ENCODE peak calls at places on chromosomes 6 and 20, in nine cellular contexts. A is neural progenitor cell, B is endothelial cell, I is tibial nerve, R is coronary artery, X is transverse colon, W is H9, C is RWPE1, F is bronchial epithelial cell. J is an unnamed sample.

GRCh38 chr6:30821862-30822784 is 62.2 kb upstream of the DDR1 start:
- DNase-seq in A (peak), B (no peak), I (peak), R (no peak), X (no peak), W (no peak), C (peak), F (peak), J (no peak)

GRCh38 chr6:41277644-41278043 is 8.8 kb downstream of the TREM1 start:
- DNase-seq in A (no peak), B (no peak), I (no peak), R (no peak), X (no peak), W (no peak), C (no peak), F (no peak), J (no peak)

GRCh38 chr6:53615633-53616449 is 49.7 kb downstream of the KLHL31 start:
- DNase-seq in A (no peak), B (no peak), I (no peak), R (no peak), X (peak), W (no peak), C (peak), F (peak), J (no peak)

GRCh38 chr20:3783068-3783489 is 1.8 kb upstream of the SPEF1 start:
- DNase-seq in A (no peak), B (no peak), I (no peak), R (no peak), X (no peak), W (no peak), C (no peak), F (no peak), J (no peak)

GRCh38 chr20:32158943-32159660 is 48.4 kb downstream of the PLAGL2 start:
- DNase-seq in A (no peak), B (no peak), I (no peak), R (peak), X (no peak), W (no peak), C (no peak), F (peak), J (no peak)

GRCh38 chr20:63978319-63979220 is 872 bp downstream of the SAMD10 start:
- DNase-seq in A (peak), B (peak), I (no peak), R (peak), X (peak), W (peak), C (peak), F (peak), J (peak)

GRCh38 chr20:20549699-20550098 is 162.7 kb downstream of the RALGAPA2 start:
- DNase-seq in A (no peak), B (no peak), I (no peak), R (no peak), X (no peak), W (no peak), C (peak), F (peak), J (no peak)

GRCh38 chr6:150567360-150567759 is 32.3 kb upstream of the PLEKHG1 start:
- DNase-seq in A (no peak), B (no peak), I (no peak), R (no peak), X (no peak), W (no peak), C (no peak), F (no peak), J (no peak)

GRCh38 chr20:48157970-48158369 is 372.7 kb upstream of the SULF2 start:
- DNase-seq in A (no peak), B (no peak), I (peak), R (no peak), X (no peak), W (no peak), C (peak), F (peak), J (no peak)

GRCh38 chr6:10586302-10586701 is 65.2 kb downstream of the GCNT2 start:
- DNase-seq in A (peak), B (no peak), I (no peak), R (no peak), X (no peak), W (no peak), C (no peak), F (no peak), J (no peak)

GRCh38 chr20:57135875-57136274 is 130.6 kb downstream of the BMP7 start:
- DNase-seq in A (no peak), B (no peak), I (no peak), R (no peak), X (no peak), W (no peak), C (no peak), F (no peak), J (no peak)

GRCh38 chr20:19275630-19276071 is 63.2 kb downstream of the SLC24A3 start:
- DNase-seq in A (no peak), B (no peak), I (peak), R (peak), X (peak), W (no peak), C (no peak), F (peak), J (no peak)

GRCh38 chr6:74431873-74432272 is 735.9 kb downstream of the CD109 start:
- DNase-seq in A (no peak), B (no peak), I (no peak), R (no peak), X (no peak), W (no peak), C (peak), F (peak), J (no peak)

GRCh38 chr20:32742322-32743236 is 688 bp downstream of the COMMD7 start:
- DNase-seq in A (peak), B (no peak), I (no peak), R (no peak), X (no peak), W (no peak), C (no peak), F (no peak), J (no peak)

GRCh38 chr6:98020222-98020621 is 737.2 kb upstream of the MMS22L start:
- DNase-seq in A (peak), B (no peak), I (no peak), R (no peak), X (no peak), W (no peak), C (no peak), F (no peak), J (no peak)

GRCh38 chr6:33702345-33702977 is 9.0 kb downstream of the UQCC2 start:
- DNase-seq in A (peak), B (peak), I (no peak), R (no peak), X (peak), W (peak), C (no peak), F (peak), J (no peak)

GRCh38 chr6:41638801-41639555 is 710 bp downstream of the MDFI start:
- DNase-seq in A (peak), B (peak), I (peak), R (no peak), X (no peak), W (peak), C (no peak), F (no peak), J (peak)

GRCh38 chr20:1375515-1375914 is 17.3 kb downstream of the FKBP1A start:
- DNase-seq in A (no peak), B (no peak), I (no peak), R (no peak), X (no peak), W (no peak), C (no peak), F (peak), J (no peak)

DNA sequence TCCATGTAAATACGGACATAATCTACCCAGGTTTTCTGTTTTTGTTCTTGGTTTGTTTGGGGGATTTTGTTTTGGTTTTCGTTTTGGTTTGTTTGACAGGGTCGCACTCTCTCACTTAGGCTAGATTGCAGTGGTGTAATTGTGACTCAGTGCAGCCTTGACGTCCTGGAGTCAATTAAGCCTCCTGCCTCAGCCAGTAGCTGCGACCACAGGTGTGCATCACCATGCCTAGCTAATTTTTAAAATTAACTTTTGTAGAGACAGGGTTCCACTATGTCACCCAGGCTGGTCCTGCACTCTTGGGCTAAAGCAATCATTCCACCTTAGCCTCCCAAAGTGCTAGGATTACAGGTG is 37.8 kb upstream of the EYA4 start:
- DNase-seq in A (no peak), B (no peak), I (no peak), R (no peak), X (no peak), W (no peak), C (no peak), F (no peak), J (no peak)
- TF ChIP-seq CTCF in A (no peak), B (no peak), I (no peak), R (no peak), X (no peak), W (no peak), C (no peak), F (no peak), J (no peak)

GRCh38 chr6:162123797-162124196 is 603.8 kb downstream of the PRKN start:
- DNase-seq in A (peak), B (no peak), I (no peak), R (no peak), X (no peak), W (no peak), C (no peak), F (no peak), J (no peak)
- TF ChIP-seq CTCF in A (peak), B (peak), I (no peak), R (no peak), X (peak), W (peak), C (no peak), F (no peak), J (peak)

GRCh38 chr20:13337090-13337784 is 116.2 kb downstream of the ISM1 start:
- DNase-seq in A (no peak), B (no peak), I (no peak), R (no peak), X (no peak), W (no peak), C (no peak), F (no peak), J (no peak)

GRCh38 chr20:13331536-13331935 is 110.5 kb downstream of the ISM1 start:
- DNase-seq in A (no peak), B (no peak), I (no peak), R (no peak), X (no peak), W (no peak), C (no peak), F (peak), J (no peak)

GRCh38 chr20:13333036-13333435 is 112.0 kb downstream of the ISM1 start:
- DNase-seq in A (no peak), B (no peak), I (no peak), R (no peak), X (no peak), W (no peak), C (no peak), F (no peak), J (no peak)

GRCh38 chr20:13336308-13337089 is 115.4 kb downstream of the ISM1 start:
- DNase-seq in A (no peak), B (no peak), I (no peak), R (no peak), X (no peak), W (no peak), C (peak), F (peak), J (no peak)

DNA sequence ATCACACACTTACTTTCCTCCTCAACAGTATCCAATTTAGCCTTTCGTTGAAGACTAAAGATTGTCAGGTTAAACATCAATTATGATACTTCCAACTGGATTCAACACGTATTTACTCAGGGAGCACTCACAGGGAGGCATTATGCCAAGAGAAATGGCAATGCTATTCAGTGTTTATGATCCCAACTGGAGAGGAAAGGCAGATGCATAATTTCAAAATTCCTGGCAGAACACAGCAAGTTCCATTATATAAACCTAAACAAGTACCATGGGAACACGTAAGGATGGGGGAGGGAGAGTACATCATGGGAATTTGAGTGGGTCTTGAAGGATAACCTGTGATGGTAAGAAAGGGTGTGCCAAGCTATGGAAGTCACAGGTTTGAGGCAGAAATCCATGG is 112.7 kb downstream of the ISM1 start:
- DNase-seq in A (no peak), B (no peak), I (no peak), R (no peak), X (peak), W (no peak), C (no peak), F (no peak), J (no peak)
- TF ChIP-seq CTCF in A (no peak), B (no peak), I (no peak), R (no peak), X (no peak), W (no peak), C (no peak), F (no peak), J (no peak)

DNA sequence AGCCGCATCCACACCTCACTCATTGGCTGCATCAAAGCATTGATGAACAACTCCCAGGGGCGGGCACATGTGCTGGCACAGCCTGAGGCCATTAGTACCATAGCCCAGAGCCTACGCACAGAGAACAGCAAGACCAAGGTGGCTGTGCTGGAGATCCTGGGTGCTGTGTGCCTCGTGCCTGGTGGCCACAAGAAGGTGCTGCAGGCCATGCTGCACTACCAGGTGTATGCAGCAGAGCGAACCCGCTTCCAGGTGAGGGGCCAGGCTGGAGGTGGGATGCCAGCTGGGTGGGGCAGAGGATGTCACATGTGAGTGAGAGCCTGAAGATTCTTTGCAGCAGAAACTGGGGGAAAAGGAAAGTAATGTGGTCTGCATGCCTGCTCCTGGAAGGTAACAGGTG is 66.7 kb downstream of the MOCS1 start:
- DNase-seq in A (no peak), B (no peak), I (no peak), R (no peak), X (no peak), W (peak), C (no peak), F (no peak), J (no peak)
- TF ChIP-seq CTCF in A (no peak), B (no peak), I (no peak), R (no peak), X (no peak), W (peak), C (no peak), F (peak), J (peak)

GRCh38 chr6:37512400-37512958 is 12.8 kb upstream of the CCDC167 start:
- DNase-seq in A (peak), B (no peak), I (no peak), R (no peak), X (no peak), W (peak), C (no peak), F (no peak), J (no peak)

GRCh38 chr6:37513155-37513554 is 13.5 kb upstream of the CCDC167 start:
- DNase-seq in A (no peak), B (no peak), I (no peak), R (no peak), X (no peak), W (no peak), C (no peak), F (no peak), J (no peak)

GRCh38 chr6:37514377-37514776 is 14.7 kb upstream of the CCDC167 start:
- DNase-seq in A (no peak), B (no peak), I (no peak), R (no peak), X (no peak), W (no peak), C (peak), F (peak), J (no peak)

GRCh38 chr6:37514840-37515239 is 15.1 kb upstream of the CCDC167 start:
- DNase-seq in A (no peak), B (no peak), I (no peak), R (no peak), X (no peak), W (no peak), C (no peak), F (no peak), J (no peak)

DNA sequence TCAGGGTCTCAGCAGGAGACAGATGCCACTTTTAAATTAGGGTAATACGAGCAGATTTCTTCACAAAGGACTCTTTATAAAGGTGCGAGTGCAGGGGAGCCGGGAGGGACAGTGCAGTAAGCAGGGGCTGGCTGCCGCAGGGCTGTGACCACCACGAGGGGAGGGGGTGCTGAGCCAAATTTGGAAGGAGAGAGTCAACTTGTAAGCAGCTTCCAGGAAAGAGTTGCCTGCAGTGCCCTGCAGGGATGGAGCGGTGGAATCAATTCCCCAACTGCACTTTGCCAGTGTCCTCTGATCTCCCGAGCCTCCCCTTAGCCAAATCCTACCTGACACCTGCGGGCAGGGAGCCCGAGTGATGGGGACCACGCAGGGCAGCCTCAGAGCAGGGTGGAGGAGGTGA is 13.9 kb upstream of the CCDC167 start:
- DNase-seq in A (peak), B (no peak), I (no peak), R (no peak), X (no peak), W (no peak), C (no peak), F (no peak), J (no peak)
- TF ChIP-seq CTCF in A (no peak), B (no peak), I (no peak), R (no peak), X (no peak), W (no peak), C (no peak), F (no peak), J (no peak)

GRCh38 chr6:163904161-163904560 is 489.6 kb downstream of the QKI start:
- DNase-seq in A (no peak), B (no peak), I (no peak), R (no peak), X (no peak), W (no peak), C (no peak), F (no peak), J (no peak)

GRCh38 chr6:163906006-163906710 is 491.6 kb downstream of the QKI start:
- DNase-seq in A (no peak), B (no peak), I (no peak), R (no peak), X (no peak), W (no peak), C (no peak), F (no peak), J (no peak)

GRCh38 chr6:163902993-163903392 is 488.5 kb downstream of the QKI start:
- DNase-seq in A (no peak), B (no peak), I (no peak), R (no peak), X (no peak), W (no peak), C (no peak), F (no peak), J (no peak)

GRCh38 chr6:163901681-163902080 is 487.2 kb downstream of the QKI start:
- DNase-seq in A (no peak), B (no peak), I (no peak), R (no peak), X (no peak), W (no peak), C (no peak), F (no peak), J (no peak)

GRCh38 chr6:163903528-163903927 is 489.0 kb downstream of the QKI start:
- DNase-seq in A (no peak), B (no peak), I (no peak), R (no peak), X (no peak), W (no peak), C (no peak), F (no peak), J (no peak)
- TF ChIP-seq CTCF in A (no peak), B (no peak), I (no peak), R (no peak), X (no peak), W (no peak), C (no peak), F (no peak), J (no peak)

DNA sequence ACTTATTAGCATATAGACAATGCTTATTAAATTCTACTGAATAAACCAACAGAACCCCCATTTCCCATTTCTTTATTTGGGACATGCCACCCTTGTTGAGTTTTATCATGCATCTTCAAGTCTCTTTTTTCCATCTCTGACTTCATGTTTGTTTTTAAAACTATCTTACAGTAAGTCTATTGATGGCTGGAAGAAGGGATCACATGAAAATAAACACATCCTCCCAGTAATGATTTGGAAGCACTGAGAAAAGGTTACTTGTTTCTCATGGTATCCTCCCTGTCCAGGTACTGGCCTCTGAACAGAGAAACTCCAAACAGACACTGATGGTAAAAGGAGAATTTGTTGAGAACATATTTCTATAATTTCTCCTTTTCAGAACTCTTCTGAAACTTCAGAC is 74.9 kb downstream of the KIF13A start:
- DNase-seq in A (no peak), B (no peak), I (no peak), R (no peak), X (no peak), W (no peak), C (no peak), F (no peak), J (no peak)
- TF ChIP-seq CTCF in A (no peak), B (no peak), I (no peak), R (no peak), X (no peak), W (no peak), C (no peak), F (no peak), J (no peak)

GRCh38 chr6:107459283-107460073 is at the start of gene PDSS2:
- DNase-seq in A (peak), B (peak), I (peak), R (peak), X (peak), W (peak), C (peak), F (peak), J (peak)
- TF ChIP-seq CTCF in A (peak), B (peak), I (no peak), R (no peak), X (peak), W (peak), C (peak), F (peak), J (peak)

DNA sequence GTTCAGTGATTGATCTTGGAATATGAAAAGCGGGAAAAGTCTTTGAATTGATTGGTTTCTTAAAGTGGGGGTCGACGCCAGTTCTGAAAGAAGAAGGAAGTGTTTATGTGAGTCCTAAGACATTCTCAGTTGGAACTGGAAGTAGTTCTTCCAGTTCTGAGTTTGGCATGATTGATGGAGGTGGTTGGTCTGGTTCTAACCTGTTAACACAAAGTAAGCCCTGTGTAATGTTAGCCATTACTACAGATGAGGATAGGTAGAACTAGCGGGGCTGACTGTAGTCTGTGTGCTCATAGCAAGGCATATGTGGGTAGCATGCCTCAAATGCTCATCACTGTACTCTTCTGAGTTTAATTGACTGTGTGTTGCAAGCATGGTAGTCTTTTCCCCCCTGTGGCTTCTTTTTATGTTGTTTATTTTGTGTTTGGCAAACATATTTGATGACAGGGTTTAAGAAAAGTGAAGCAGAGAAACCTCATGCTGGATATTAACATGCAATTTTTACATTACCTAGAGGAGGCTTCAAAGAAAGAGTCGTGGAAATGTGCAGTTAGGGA is 24.9 kb downstream of the CITED2 start:
- DNase-seq in A (no peak), B (no peak), I (no peak), R (no peak), X (no peak), W (no peak), C (peak), F (peak), J (no peak)
- TF ChIP-seq CTCF in A (no peak), B (no peak), I (no peak), R (no peak), X (no peak), W (no peak), C (no peak), F (no peak), J (no peak)

J was measured in neural crest cell.